ENCODE peak calls at places on chromosomes 12 and 14, in nine cellular contexts. Y, I, G, N, B, L, J, E and R are unnamed samples.

GRCh38 chr12:121524196-121524930 is 56.5 kb downstream of the KDM2B start:
- DNase-seq in Y (no peak), I (no peak), G (no peak), N (peak), B (no peak), L (no peak), J (no peak), E (no peak), R (no peak)

GRCh38 chr14:100709252-100709955 is 17.3 kb upstream of the DLK1 start:
- DNase-seq in Y (no peak), I (no peak), G (no peak), N (no peak), B (peak), L (no peak), J (peak), E (no peak), R (no peak)

GRCh38 chr12:85356596-85357385 is 76.8 kb downstream of the ALX1 start:
- DNase-seq in Y (no peak), I (no peak), G (no peak), N (no peak), B (no peak), L (no peak), J (no peak), E (no peak), R (no peak)

GRCh38 chr14:100449225-100449987 is 126.3 kb downstream of the SLC25A47 start:
- DNase-seq in Y (no peak), I (no peak), G (no peak), N (no peak), B (no peak), L (peak), J (no peak), E (no peak), R (no peak)

GRCh38 chr12:117155278-117156060 is 34.8 kb downstream of the FBXO21 start:
- DNase-seq in Y (peak), I (no peak), G (peak), N (peak), B (peak), L (peak), J (peak), E (peak), R (peak)

GRCh38 chr14:39182770-39183684 is 8.0 kb downstream of the PNN start:
- DNase-seq in Y (no peak), I (no peak), G (no peak), N (no peak), B (no peak), L (no peak), J (no peak), E (no peak), R (no peak)

GRCh38 chr14:102527255-102528232 is 18.0 kb upstream of the ANKRD9 start:
- DNase-seq in Y (no peak), I (no peak), G (no peak), N (no peak), B (peak), L (no peak), J (no peak), E (no peak), R (no peak)

GRCh38 chr14:56514663-56515371 is 64.8 kb upstream of the TMEM260 start:
- DNase-seq in Y (no peak), I (no peak), G (no peak), N (no peak), B (peak), L (no peak), J (peak), E (no peak), R (no peak)

GRCh38 chr12:11823043-11823442 is 173.6 kb downstream of the ETV6 start:
- DNase-seq in Y (no peak), I (no peak), G (no peak), N (no peak), B (peak), L (no peak), J (peak), E (no peak), R (no peak)

GRCh38 chr14:77025744-77026165 is 2.8 kb downstream of the IRF2BPL start:
- DNase-seq in Y (peak), I (no peak), G (no peak), N (no peak), B (peak), L (no peak), J (no peak), E (no peak), R (no peak)

GRCh38 chr14:99143126-99143525 is 128.9 kb downstream of the BCL11B start:
- DNase-seq in Y (no peak), I (peak), G (peak), N (no peak), B (no peak), L (no peak), J (no peak), E (no peak), R (no peak)

GRCh38 chr14:37602605-37603453 is 7.4 kb downstream of the TTC6 start:
- DNase-seq in Y (peak), I (no peak), G (no peak), N (no peak), B (no peak), L (no peak), J (no peak), E (no peak), R (no peak)

GRCh38 chr12:57483466-57483865 is 3.8 kb upstream of the ARHGAP9 start:
- DNase-seq in Y (no peak), I (no peak), G (no peak), N (no peak), B (peak), L (no peak), J (peak), E (no peak), R (no peak)

GRCh38 chr12:78101946-78102635 is 271.4 kb downstream of the NAV3 start:
- DNase-seq in Y (no peak), I (no peak), G (no peak), N (no peak), B (no peak), L (no peak), J (no peak), E (no peak), R (no peak)

GRCh38 chr12:75487310-75487709 is 6.8 kb downstream of the GLIPR1 start:
- DNase-seq in Y (no peak), I (no peak), G (no peak), N (no peak), B (no peak), L (peak), J (no peak), E (no peak), R (no peak)

GRCh38 chr12:19669793-19670192 is 230.5 kb downstream of the AEBP2 start:
- DNase-seq in Y (no peak), I (no peak), G (no peak), N (no peak), B (no peak), L (no peak), J (no peak), E (no peak), R (no peak)

GRCh38 chr12:53624453-53624852 is 1.7 kb downstream of the ATF7 start:
- DNase-seq in Y (no peak), I (no peak), G (no peak), N (no peak), B (peak), L (no peak), J (peak), E (no peak), R (no peak)

GRCh38 chr14:64196668-64197411 is 97.3 kb downstream of the ESR2 start:
- DNase-seq in Y (peak), I (no peak), G (no peak), N (peak), B (peak), L (peak), J (peak), E (peak), R (no peak)

GRCh38 chr12:14963520-14963919 is 2.1 kb upstream of the ARHGDIB start:
- DNase-seq in Y (no peak), I (no peak), G (no peak), N (no peak), B (no peak), L (no peak), J (no peak), E (no peak), R (no peak)

DNA sequence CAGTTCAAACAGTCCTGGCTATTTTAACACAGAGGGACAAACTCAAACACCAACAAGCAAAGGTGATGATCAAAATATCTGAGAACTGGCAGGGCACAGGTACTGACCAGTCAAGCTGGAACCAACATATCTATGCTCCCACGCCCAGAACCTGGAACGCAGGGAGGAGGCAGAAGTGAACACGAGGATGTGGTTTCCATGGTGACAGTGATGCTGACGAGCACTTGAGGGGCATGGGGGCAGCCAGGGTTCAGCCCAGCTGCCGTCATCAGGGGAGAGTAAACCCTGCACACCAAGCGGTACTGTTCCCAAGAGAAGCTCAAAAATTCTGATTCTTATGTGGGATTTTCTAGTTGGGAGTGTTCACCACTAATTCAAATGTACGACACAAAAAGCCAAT is 113.6 kb upstream of the SFSWAP start:
- DNase-seq in Y (no peak), I (no peak), G (no peak), N (no peak), B (no peak), L (no peak), J (no peak), E (no peak), R (no peak)
- H3K27ac ChIP-seq in Y (no peak), I (no peak), G (no peak), N (no peak), B (no peak), L (no peak), J (no peak), E (no peak), R (no peak)

GRCh38 chr12:3105690-3106479 is 28.7 kb downstream of the TSPAN9 start:
- DNase-seq in Y (no peak), I (no peak), G (no peak), N (no peak), B (no peak), L (no peak), J (no peak), E (no peak), R (no peak)
- H3K27ac ChIP-seq in Y (no peak), I (peak), G (no peak), N (no peak), B (no peak), L (peak), J (no peak), E (no peak), R (no peak)

GRCh38 chr14:91139776-91140175 is 25.9 kb downstream of the DGLUCY start:
- DNase-seq in Y (no peak), I (no peak), G (no peak), N (no peak), B (no peak), L (no peak), J (no peak), E (no peak), R (no peak)
- H3K27ac ChIP-seq in Y (no peak), I (no peak), G (no peak), N (peak), B (no peak), L (no peak), J (no peak), E (no peak), R (no peak)

DNA sequence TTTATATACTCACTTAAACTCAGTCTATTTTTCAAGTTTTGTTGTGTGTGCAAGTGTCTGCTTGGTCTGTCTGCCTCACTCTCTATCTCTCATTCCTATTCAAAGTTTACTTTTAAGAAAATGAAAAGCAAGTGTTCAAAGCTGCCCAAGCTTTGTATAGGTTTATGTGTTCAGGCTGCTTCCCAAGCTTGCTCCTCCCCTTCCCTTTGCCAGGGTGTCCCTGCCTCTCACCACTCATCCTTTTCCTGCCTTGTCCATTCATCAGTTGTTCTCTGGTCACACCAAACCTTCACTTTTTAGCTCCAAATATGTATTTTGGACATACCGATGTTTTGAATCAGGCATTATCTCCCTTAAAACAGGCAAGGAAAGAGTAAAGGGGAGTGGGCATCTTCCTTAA is 41.3 kb downstream of the STK38L start:
- DNase-seq in Y (no peak), I (no peak), G (no peak), N (no peak), B (peak), L (no peak), J (peak), E (no peak), R (no peak)
- H3K27ac ChIP-seq in Y (peak), I (peak), G (no peak), N (peak), B (peak), L (no peak), J (no peak), E (no peak), R (no peak)

GRCh38 chr14:59543873-59544272 is 32.7 kb downstream of the CCDC175 start:
- DNase-seq in Y (no peak), I (no peak), G (no peak), N (no peak), B (no peak), L (no peak), J (no peak), E (no peak), R (no peak)
- H3K27ac ChIP-seq in Y (no peak), I (no peak), G (no peak), N (no peak), B (no peak), L (no peak), J (no peak), E (no peak), R (no peak)

GRCh38 chr12:47742253-47742825 is 16.3 kb downstream of the RAPGEF3 start:
- DNase-seq in Y (peak), I (peak), G (no peak), N (peak), B (peak), L (peak), J (peak), E (peak), R (peak)

GRCh38 chr12:47739959-47740358 is 14.7 kb upstream of the ENDOU start:
- DNase-seq in Y (peak), I (no peak), G (no peak), N (peak), B (peak), L (no peak), J (no peak), E (no peak), R (no peak)

GRCh38 chr12:47741340-47741703 is 16.0 kb upstream of the ENDOU start:
- DNase-seq in Y (peak), I (peak), G (peak), N (peak), B (peak), L (no peak), J (peak), E (peak), R (peak)

GRCh38 chr12:47739297-47739696 is 14.0 kb upstream of the ENDOU start:
- DNase-seq in Y (no peak), I (no peak), G (no peak), N (no peak), B (no peak), L (no peak), J (no peak), E (no peak), R (no peak)

GRCh38 chr12:47740536-47741339 is 15.4 kb upstream of the ENDOU start:
- DNase-seq in Y (no peak), I (no peak), G (no peak), N (peak), B (no peak), L (peak), J (no peak), E (no peak), R (no peak)
- H3K27ac ChIP-seq in Y (no peak), I (peak), G (peak), N (peak), B (no peak), L (no peak), J (peak), E (no peak), R (no peak)

GRCh38 chr14:104186575-104186974 is 48.2 kb downstream of the KIF26A start:
- DNase-seq in Y (no peak), I (no peak), G (no peak), N (no peak), B (no peak), L (no peak), J (no peak), E (no peak), R (no peak)
- H3K27ac ChIP-seq in Y (no peak), I (no peak), G (no peak), N (no peak), B (no peak), L (no peak), J (no peak), E (no peak), R (no peak)

GRCh38 chr12:25744334-25744733 is 191.3 kb upstream of the LMNTD1 start:
- DNase-seq in Y (no peak), I (no peak), G (no peak), N (no peak), B (peak), L (no peak), J (peak), E (no peak), R (no peak)
- H3K27ac ChIP-seq in Y (no peak), I (no peak), G (no peak), N (no peak), B (no peak), L (no peak), J (no peak), E (no peak), R (no peak)